ENCODE peak calls at places on chromosomes 7 and 10, in nine cellular contexts. N is fibroblast of pulmonary artery, K is bronchial epithelial cell, R is Panc1, F is coronary artery, H is upper lobe of right lung, I is gastrocnemius medialis, O is fibroblast of lung, M is astrocyte of the spinal cord. Z is an unnamed sample.

GRCh38 chr7:12761691-12762090 is 74.3 kb downstream of the ARL4A start:
- DNase-seq in I (no peak), H (no peak), O (no peak), N (no peak), F (no peak), M (no peak), K (no peak), R (no peak), Z (no peak)

GRCh38 chr7:140557809-140558518 is 78.7 kb upstream of the MKRN1 start:
- DNase-seq in M (no peak), N (no peak), H (no peak), F (no peak), I (no peak), O (no peak), K (no peak), R (no peak), Z (peak)

GRCh38 chr10:58513189-58514101 is 773 bp downstream of the BICC1 start:
- DNase-seq in I (peak), F (no peak), M (peak), H (peak), O (peak), N (peak), K (no peak), R (no peak), Z (peak)

GRCh38 chr10:119478111-119479047 is 64.1 kb downstream of the RGS10 start:
- DNase-seq in O (no peak), I (no peak), M (no peak), H (no peak), K (no peak), N (no peak), F (no peak), R (no peak), Z (no peak)

GRCh38 chr7:17233643-17234397 is 64.6 kb upstream of the AHR start:
- DNase-seq in N (no peak), R (peak), O (no peak), M (peak), K (peak), I (no peak), H (peak), F (no peak), Z (peak)

GRCh38 chr10:35228058-35228457 is 101.4 kb downstream of the CREM start:
- DNase-seq in R (no peak), N (no peak), I (no peak), H (no peak), M (no peak), K (no peak), O (no peak), F (no peak), Z (no peak)

GRCh38 chr10:1454964-1455363 is 282.4 kb downstream of the ADARB2 start:
- DNase-seq in H (no peak), K (no peak), M (no peak), O (no peak), I (no peak), R (no peak), F (no peak), N (no peak), Z (no peak)

GRCh38 chr7:43761382-43761781 is 2.9 kb downstream of the BLVRA start:
- DNase-seq in F (no peak), R (no peak), H (no peak), O (no peak), M (no peak), K (no peak), I (no peak), N (no peak), Z (no peak)

GRCh38 chr10:121668336-121669009 is 70.2 kb upstream of the FGFR2 start:
- DNase-seq in K (peak), H (peak), I (no peak), N (no peak), O (no peak), R (no peak), M (peak), F (peak), Z (no peak)

GRCh38 chr10:110500515-110500905 is 2.8 kb downstream of the DUSP5 start:
- DNase-seq in N (peak), F (no peak), K (peak), H (no peak), I (no peak), M (peak), O (peak), R (no peak), Z (peak)

GRCh38 chr7:2472744-2473143 is 3.5 kb downstream of the GRIFIN start:
- DNase-seq in R (no peak), F (peak), M (no peak), H (no peak), I (no peak), O (no peak), N (no peak), K (no peak), Z (no peak)

GRCh38 chr10:86353506-86354485 is 12.8 kb downstream of the GRID1 start:
- DNase-seq in M (no peak), R (no peak), N (no peak), I (no peak), O (no peak), K (no peak), H (no peak), F (no peak), Z (no peak)

GRCh38 chr7:47326220-47326619 is 255.7 kb downstream of the TNS3 start:
- DNase-seq in H (no peak), K (peak), O (peak), I (no peak), F (peak), M (peak), N (peak), R (no peak), Z (peak)

GRCh38 chr7:131921016-131921415 is 364.6 kb upstream of the PODXL start:
- DNase-seq in R (no peak), O (no peak), H (no peak), N (peak), F (no peak), K (peak), I (no peak), M (peak), Z (peak)

GRCh38 chr7:27689045-27689877 is 26.6 kb upstream of the HIBADH start:
- DNase-seq in K (peak), R (no peak), M (no peak), O (no peak), N (peak), H (no peak), F (no peak), I (no peak), Z (no peak)

GRCh38 chr10:96229568-96230030 is 41.8 kb downstream of the BLNK start:
- DNase-seq in M (peak), H (peak), O (peak), R (peak), N (peak), F (no peak), I (peak), K (peak), Z (peak)

GRCh38 chr10:90968448-90969086 is 47.7 kb upstream of the ANKRD1 start:
- DNase-seq in H (no peak), R (no peak), O (peak), I (no peak), K (no peak), F (no peak), M (peak), N (peak), Z (peak)

GRCh38 chr10:119933179-119933578 is 40.6 kb downstream of the SEC23IP start:
- DNase-seq in F (no peak), M (peak), I (no peak), N (peak), K (no peak), O (peak), H (no peak), R (no peak), Z (no peak)

GRCh38 chr7:109246330-109247077 is 676.8 kb downstream of the DNAJB9 start:
- DNase-seq in M (no peak), F (no peak), K (peak), O (peak), R (no peak), I (no peak), H (no peak), N (peak), Z (peak)

GRCh38 chr10:103276941-103277712 is at the start of gene INA:
- DNase-seq in O (peak), K (no peak), I (no peak), H (no peak), N (peak), R (no peak), M (peak), F (no peak), Z (peak)

GRCh38 chr10:127117125-127117524 is 79.3 kb downstream of the INSYN2A start:
- DNase-seq in R (no peak), H (peak), F (no peak), O (peak), N (peak), I (no peak), K (peak), M (peak), Z (peak)

GRCh38 chr7:117986645-117987269 is 113.5 kb upstream of the CTTNBP2 start:
- DNase-seq in F (no peak), O (no peak), N (no peak), K (no peak), R (no peak), I (peak), H (no peak), M (no peak), Z (no peak)

GRCh38 chr10:96685297-96685696 is 35.0 kb downstream of the PIK3AP1 start:
- DNase-seq in I (no peak), O (no peak), K (no peak), H (no peak), R (no peak), M (no peak), N (no peak), F (no peak), Z (no peak)

GRCh38 chr7:114047889-114048288 is 129.1 kb upstream of the PPP1R3A start:
- DNase-seq in H (no peak), R (peak), N (peak), O (peak), M (peak), F (no peak), I (no peak), K (peak), Z (peak)

GRCh38 chr7:6648066-6648814 is 11.1 kb downstream of the ZNF316 start:
- DNase-seq in H (no peak), R (no peak), K (no peak), N (no peak), I (no peak), F (no peak), O (no peak), M (no peak), Z (no peak)

GRCh38 chr7:27167170-27167505 is 1.8 kb upstream of the HOXA9 start:
- DNase-seq in M (no peak), I (no peak), O (no peak), H (peak), R (no peak), K (no peak), N (no peak), F (no peak), Z (peak)

GRCh38 chr10:80713398-80713928 is 175.8 kb downstream of the SH2D4B start:
- DNase-seq in N (no peak), F (no peak), H (no peak), I (no peak), M (no peak), K (no peak), O (no peak), R (no peak), Z (no peak)

GRCh38 chr10:130714700-130715467 is 578.7 kb downstream of the GLRX3 start:
- DNase-seq in O (no peak), R (no peak), I (no peak), M (no peak), H (peak), K (no peak), F (no peak), N (no peak), Z (no peak)

GRCh38 chr7:151930026-151930653 is 26.1 kb upstream of the GALNTL5 start:
- DNase-seq in N (no peak), I (no peak), M (no peak), K (no peak), O (no peak), R (no peak), F (no peak), H (no peak), Z (no peak)

GRCh38 chr10:134205-134742 is 981 bp upstream of the ZMYND11 start:
- DNase-seq in N (no peak), M (peak), F (no peak), R (no peak), K (peak), H (peak), I (no peak), O (peak), Z (peak)

GRCh38 chr10:132170561-132171361 is 16.0 kb upstream of the DPYSL4 start:
- DNase-seq in O (no peak), H (peak), I (no peak), N (no peak), R (no peak), M (no peak), K (no peak), F (no peak), Z (no peak)

GRCh38 chr7:131538071-131538790 is 18.2 kb downstream of the PODXL start:
- DNase-seq in K (peak), I (no peak), R (no peak), F (no peak), H (peak), O (no peak), M (peak), N (peak), Z (no peak)

GRCh38 chr10:69428138-69428537 is 11.4 kb upstream of the TACR2 start:
- DNase-seq in O (no peak), N (no peak), H (no peak), R (no peak), K (no peak), F (no peak), I (no peak), M (no peak), Z (no peak)

DNA sequence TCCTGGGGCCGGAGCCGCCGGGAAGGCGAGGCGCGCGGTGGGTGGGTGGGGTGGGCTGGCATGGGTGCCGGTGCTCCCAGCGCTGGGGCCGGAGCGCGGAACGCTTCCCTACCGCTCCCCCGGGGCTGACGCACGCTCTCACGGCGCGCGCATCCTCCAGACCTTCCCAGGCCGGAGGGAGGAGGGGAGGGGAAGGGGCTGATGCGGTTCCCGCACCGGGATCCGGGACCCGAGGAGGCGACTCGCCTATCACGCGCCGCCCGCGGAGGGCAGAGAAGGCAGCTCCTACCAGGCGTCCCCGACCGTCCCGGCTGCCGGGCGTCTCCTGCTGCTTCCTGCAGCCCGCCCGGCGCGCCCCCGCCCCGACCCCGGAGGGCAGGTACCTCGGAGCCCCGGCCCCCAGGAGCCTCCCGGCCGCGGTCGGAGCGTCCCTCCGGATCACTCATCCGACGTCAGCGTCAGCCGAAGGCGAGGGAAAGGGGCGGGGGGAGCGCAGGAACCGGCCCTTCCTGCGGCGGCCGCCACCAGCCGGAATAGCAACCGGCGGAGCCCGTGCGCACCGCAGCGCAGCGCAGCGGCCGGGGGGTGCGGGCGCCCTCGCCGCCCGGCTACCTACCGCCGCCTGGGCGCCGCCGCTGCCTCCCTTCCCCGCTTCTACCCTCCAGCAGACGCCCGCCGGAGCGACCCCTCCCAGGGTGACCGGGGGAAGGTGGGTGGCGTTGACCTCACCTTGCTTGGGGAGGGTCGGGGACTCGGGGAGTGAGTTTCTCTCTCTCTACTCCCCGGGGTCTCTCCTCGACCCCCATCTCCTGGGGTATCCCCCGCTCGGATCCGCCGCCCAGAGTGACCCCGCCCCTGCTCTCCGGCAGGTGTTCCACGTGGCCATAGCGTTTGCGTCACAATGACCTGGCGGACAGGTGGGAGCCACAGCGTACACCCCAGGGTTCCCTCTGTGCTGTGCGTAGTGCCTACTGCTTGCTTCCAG is at the start of gene ICA1:
- DNase-seq in O (peak), R (no peak), K (peak), H (peak), F (no peak), I (peak), N (peak), M (peak), Z (peak)
- H3K4me3 ChIP-seq in O (no peak), R (peak), K (peak), H (peak), F (peak), I (peak), N (peak), M (peak), Z (peak)

GRCh38 chr10:5737352-5737751 is 52.7 kb downstream of the TASOR2 start:
- DNase-seq in M (no peak), R (no peak), F (no peak), K (no peak), H (no peak), N (no peak), O (no peak), I (no peak), Z (no peak)
- TF ChIP-seq CTCF in M (peak), R (no peak), F (no peak), K (no peak), H (no peak), N (peak), O (no peak), I (no peak), Z (no peak)

GRCh38 chr7:82443801-82444219 is 233 bp upstream of the CACNA2D1 start:
- DNase-seq in K (peak), H (peak), R (no peak), N (peak), O (peak), M (peak), F (peak), I (peak), Z (peak)
- H3K4me3 ChIP-seq in K (peak), H (peak), R (peak), N (peak), O (peak), M (peak), F (peak), I (peak), Z (peak)

GRCh38 chr7:128805225-128805624 is 13.5 kb downstream of the CCDC136 start:
- DNase-seq in R (no peak), F (no peak), N (no peak), I (no peak), O (no peak), M (no peak), H (no peak), K (no peak), Z (no peak)
- TF ChIP-seq CTCF in R (no peak), F (no peak), N (no peak), I (no peak), O (no peak), M (no peak), H (no peak), K (no peak), Z (no peak)

DNA sequence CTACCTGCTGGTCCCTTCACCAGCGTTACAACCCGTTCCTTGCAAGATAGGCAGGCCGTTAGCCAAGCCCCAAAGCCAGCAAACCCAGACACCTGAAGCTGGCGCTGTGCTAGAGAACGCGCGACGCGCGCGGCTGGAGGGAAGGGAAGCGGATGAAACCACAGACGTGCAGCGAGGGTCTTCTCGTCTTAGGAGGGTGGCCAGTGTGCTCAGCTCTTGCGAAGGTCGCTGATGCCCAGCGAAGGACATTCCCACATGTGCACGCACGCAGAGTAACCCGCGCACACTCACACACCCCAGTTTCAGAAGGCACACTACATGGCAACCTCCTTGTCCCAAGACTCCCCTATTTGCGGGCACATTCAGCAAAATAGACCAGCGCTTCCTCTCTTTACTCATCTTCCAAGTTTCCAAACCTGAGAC is 941 bp downstream of the TMEM26 start:
- DNase-seq in F (no peak), H (no peak), I (no peak), O (peak), R (no peak), K (no peak), M (no peak), N (no peak), Z (peak)
- H3K4me3 ChIP-seq in F (peak), H (peak), I (peak), O (peak), R (peak), K (no peak), M (peak), N (peak), Z (peak)

GRCh38 chr10:113219446-113219845 is 269.4 kb downstream of the TCF7L2 start:
- DNase-seq in I (no peak), N (no peak), M (no peak), K (no peak), R (no peak), O (no peak), H (no peak), F (no peak), Z (no peak)

GRCh38 chr10:113216068-113216467 is 266.0 kb downstream of the TCF7L2 start:
- DNase-seq in M (peak), O (no peak), H (no peak), F (no peak), I (no peak), N (no peak), R (no peak), K (peak), Z (no peak)

GRCh38 chr10:113213041-113213440 is 263.0 kb downstream of the TCF7L2 start:
- DNase-seq in R (no peak), N (no peak), H (no peak), O (no peak), I (no peak), M (no peak), F (no peak), K (peak), Z (no peak)

GRCh38 chr10:113214331-113214730 is 264.3 kb downstream of the TCF7L2 start:
- DNase-seq in N (no peak), K (no peak), M (no peak), O (no peak), F (no peak), I (no peak), R (no peak), H (no peak), Z (no peak)
- TF ChIP-seq CTCF in N (no peak), K (no peak), M (no peak), O (no peak), F (no peak), I (no peak), R (peak), H (no peak), Z (no peak)

DNA sequence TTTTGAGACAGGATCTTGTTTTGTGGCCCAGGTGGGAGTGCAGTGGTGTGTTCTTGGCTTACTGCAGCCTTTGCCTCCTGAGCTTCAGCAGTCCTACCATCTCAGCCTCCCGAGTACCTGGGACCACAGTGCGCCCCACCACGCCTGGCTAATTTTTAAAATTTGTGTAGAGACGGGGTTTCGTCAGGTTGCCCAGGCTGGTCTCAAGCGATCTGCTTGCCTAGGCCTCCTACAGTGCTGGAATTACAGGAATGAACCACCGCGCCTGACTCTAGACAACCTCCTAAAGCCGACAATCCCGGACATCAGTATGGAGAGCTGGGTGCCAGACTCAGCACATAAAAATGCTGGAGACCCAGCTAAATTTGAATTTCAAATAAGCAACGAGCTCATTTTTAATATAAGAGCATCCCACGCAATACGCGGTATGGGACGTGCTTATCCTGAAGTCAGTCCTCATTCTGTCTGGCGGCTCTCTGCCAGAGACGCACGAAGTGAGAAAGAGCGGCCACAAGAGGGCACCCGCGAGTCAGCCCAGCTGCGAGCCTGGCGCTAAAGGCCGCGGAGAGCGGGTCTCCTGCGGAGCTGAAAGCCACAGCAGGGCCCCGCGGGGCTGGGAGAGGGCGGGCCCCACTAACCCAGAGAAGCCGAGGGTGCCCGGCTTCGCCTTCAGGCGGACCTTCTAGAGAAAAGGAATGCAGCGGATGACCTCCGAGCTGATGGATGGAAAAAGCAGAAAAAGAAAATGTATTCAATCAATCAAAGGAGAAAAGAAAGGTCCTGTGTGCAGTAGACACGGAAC is 7.1 kb downstream of the CALY start:
- DNase-seq in I (peak), K (peak), F (no peak), M (peak), O (peak), R (no peak), H (peak), N (peak), Z (peak)
- H3K4me3 ChIP-seq in I (peak), K (no peak), F (peak), M (no peak), O (peak), R (peak), H (no peak), N (peak), Z (peak)